ENCODE peak calls at places on chromosome 1, in five cellular contexts. N is K562, Q is IMR-90, C is H1, U is GM12878. S is an unnamed sample.

GRCh38 chr1:158101944-158102343 is 78.8 kb upstream of the CD1D start:
- DNase-seq in N (no peak), Q (peak), C (no peak), U (no peak), S (no peak)

GRCh38 chr1:22404486-22404885 is 47.2 kb upstream of the ZBTB40 start:
- DNase-seq in N (no peak), Q (no peak), C (no peak), U (no peak), S (no peak)

GRCh38 chr1:46246548-46247432 is 773 bp upstream of the RAD54L start:
- DNase-seq in N (peak), Q (peak), C (peak), U (no peak), S (no peak)

GRCh38 chr1:154497026-154497806 is 4.8 kb upstream of the TDRD10 start:
- DNase-seq in N (peak), Q (no peak), C (no peak), U (peak), S (no peak)

GRCh38 chr1:208569181-208569580 is 325.0 kb upstream of the PLXNA2 start:
- DNase-seq in N (no peak), Q (no peak), C (no peak), U (no peak), S (no peak)

GRCh38 chr1:116737020-116737854 is 17.0 kb upstream of the CD2 start:
- DNase-seq in N (peak), Q (peak), C (peak), U (peak), S (peak)

GRCh38 chr1:119347858-119348257 is 20.7 kb upstream of the HAO2 start:
- DNase-seq in N (no peak), Q (no peak), C (no peak), U (peak), S (no peak)

GRCh38 chr1:40036574-40036973 is 4.0 kb upstream of the CAP1 start:
- DNase-seq in N (peak), Q (peak), C (no peak), U (no peak), S (no peak)

GRCh38 chr1:98323396-98323795 is 338.1 kb upstream of the SNX7 start:
- DNase-seq in N (no peak), Q (peak), C (no peak), U (no peak), S (peak)

GRCh38 chr1:117886101-117886795 is 43.2 kb downstream of the GDAP2 start:
- DNase-seq in N (no peak), Q (peak), C (no peak), U (no peak), S (no peak)

GRCh38 chr1:112502827-112503226 is 5.9 kb upstream of the WNT2B start:
- DNase-seq in N (no peak), Q (no peak), C (no peak), U (no peak), S (no peak)

GRCh38 chr1:67735806-67736627 is 51.0 kb downstream of the GADD45A start:
- DNase-seq in N (no peak), Q (peak), C (no peak), U (peak), S (peak)

GRCh38 chr1:67371681-67372080 is 58.5 kb downstream of the SERBP1 start:
- DNase-seq in N (no peak), Q (peak), C (no peak), U (no peak), S (no peak)

GRCh38 chr1:44592208-44593145 is 81.8 kb downstream of the TMEM53 start:
- DNase-seq in N (no peak), Q (no peak), C (peak), U (no peak), S (no peak)

GRCh38 chr1:176193663-176194062 is 13.4 kb downstream of the COP1 start:
- DNase-seq in N (no peak), Q (no peak), C (no peak), U (no peak), S (no peak)

GRCh38 chr1:239434181-239434580 is 47.8 kb downstream of the CHRM3 start:
- DNase-seq in N (no peak), Q (no peak), C (no peak), U (no peak), S (no peak)

GRCh38 chr1:22975694-22976093 is 3.0 kb upstream of the LACTBL1 start:
- DNase-seq in N (no peak), Q (peak), C (no peak), U (no peak), S (no peak)

GRCh38 chr1:27772581-27772931 is 463 bp upstream of the STX12 start:
- DNase-seq in N (no peak), Q (no peak), C (no peak), U (no peak), S (no peak)

GRCh38 chr1:27772932-27773731 is at the start of gene STX12:
- DNase-seq in N (peak), Q (peak), C (peak), U (peak), S (peak)

GRCh38 chr1:27774654-27775053 is 1.6 kb downstream of the STX12 start:
- DNase-seq in N (no peak), Q (no peak), C (no peak), U (no peak), S (no peak)

GRCh38 chr1:27772071-27772470 is 948 bp upstream of the STX12 start:
- DNase-seq in N (no peak), Q (no peak), C (no peak), U (no peak), S (no peak)

DNA sequence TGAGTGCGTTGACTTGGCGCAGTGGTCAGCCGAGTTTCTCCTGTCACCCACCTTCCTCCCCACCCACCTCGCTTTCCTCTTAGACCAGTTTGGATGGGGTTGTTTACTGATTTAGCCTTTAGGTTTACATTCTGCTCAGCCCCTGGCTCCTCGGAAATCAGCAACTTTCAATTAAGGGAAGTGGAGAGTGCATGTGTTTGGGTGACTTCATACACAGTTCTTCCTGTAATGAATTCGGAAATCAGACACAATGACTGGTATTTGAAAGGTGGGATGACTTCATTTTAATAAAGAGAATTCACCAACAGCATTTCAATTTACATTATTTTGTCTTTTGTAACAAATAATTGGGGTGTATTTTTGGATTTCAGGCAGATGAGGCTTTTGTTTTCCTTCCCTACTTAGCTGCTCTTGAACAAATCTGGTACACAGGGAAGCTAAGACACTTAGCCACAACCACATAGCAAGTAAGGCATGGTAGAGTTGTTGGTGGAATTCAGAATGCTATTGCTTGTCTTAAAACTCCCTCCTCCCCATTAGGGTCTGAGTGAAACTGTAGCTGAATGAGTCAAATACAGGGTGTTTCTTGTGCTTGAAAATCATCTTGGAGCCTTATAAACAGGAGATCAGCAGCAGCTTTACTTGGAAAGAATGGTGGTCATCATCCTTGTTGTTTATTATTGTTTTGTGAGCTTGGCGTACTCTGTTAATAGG is 870 bp downstream of the STX12 start:
- DNase-seq in N (no peak), Q (peak), C (no peak), U (no peak), S (no peak)
- TF ChIP-seq RFX5 in N (no peak), Q (no peak), C (no peak), U (no peak), S (no peak)

GRCh38 chr1:173405758-173406344 is 71.3 kb upstream of the PRDX6 start:
- DNase-seq in N (no peak), Q (peak), C (no peak), U (no peak), S (no peak)
- TF ChIP-seq RFX5 in N (no peak), Q (no peak), C (no peak), U (no peak), S (no peak)

DNA sequence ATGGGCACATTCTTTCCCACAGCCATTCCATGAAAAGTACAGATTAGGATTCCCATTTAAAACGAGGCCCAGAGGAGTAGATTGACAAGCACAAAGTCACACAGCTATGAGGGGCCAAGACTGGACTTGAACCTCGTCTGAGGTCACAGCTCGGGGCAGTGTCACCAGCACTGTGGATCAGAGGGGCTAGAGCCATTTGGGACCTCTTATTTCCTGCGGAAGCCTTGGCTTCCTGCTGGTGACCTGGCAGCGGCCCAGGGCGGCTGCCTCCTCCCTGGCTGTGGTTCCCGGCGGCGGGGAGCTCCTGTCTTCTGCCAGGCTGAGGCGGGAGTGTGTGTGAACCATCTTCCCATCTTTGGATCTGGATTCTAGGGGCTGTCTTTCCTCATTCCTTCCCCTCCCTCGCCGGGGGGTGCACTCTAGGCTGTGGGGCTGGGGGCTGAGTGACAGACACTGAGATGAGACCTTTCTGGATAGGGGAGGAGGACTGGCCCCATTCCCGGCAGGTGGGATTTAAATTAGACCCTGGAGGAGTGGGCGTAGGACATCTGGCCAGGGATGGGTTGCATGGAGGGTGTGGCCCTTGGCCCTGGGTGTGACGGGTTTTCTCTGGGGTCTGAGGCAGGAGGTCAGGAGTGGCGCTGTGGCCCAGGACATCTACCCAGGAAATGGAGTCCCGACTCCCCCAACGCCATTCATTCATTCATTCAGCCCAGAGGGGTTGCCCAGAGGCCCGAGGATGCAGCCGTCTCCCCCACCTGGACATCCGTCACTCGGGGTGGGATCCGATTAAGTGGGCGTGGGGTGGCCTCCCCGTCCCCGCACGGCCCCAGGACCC is 908 bp downstream of the ATP13A2 start:
- DNase-seq in N (no peak), Q (peak), C (no peak), U (no peak), S (no peak)
- TF ChIP-seq RFX5 in N (no peak), Q (no peak), C (no peak), U (no peak), S (no peak)

GRCh38 chr1:27357281-27358037 is 9.3 kb downstream of the MAP3K6 start:
- DNase-seq in N (peak), Q (peak), C (peak), U (no peak), S (peak)
- TF ChIP-seq RFX5 in N (peak), Q (no peak), C (no peak), U (no peak), S (no peak)

GRCh38 chr1:164774413-164774812 is 215.4 kb downstream of the PBX1 start:
- DNase-seq in N (no peak), Q (no peak), C (no peak), U (no peak), S (no peak)

GRCh38 chr1:164771001-164771550 is 212.1 kb downstream of the PBX1 start:
- DNase-seq in N (no peak), Q (peak), C (no peak), U (no peak), S (no peak)

GRCh38 chr1:164773146-164773545 is 214.2 kb downstream of the PBX1 start:
- DNase-seq in N (no peak), Q (no peak), C (no peak), U (no peak), S (no peak)

GRCh38 chr1:164771568-164772350 is 212.8 kb downstream of the PBX1 start:
- DNase-seq in N (peak), Q (peak), C (no peak), U (no peak), S (no peak)

DNA sequence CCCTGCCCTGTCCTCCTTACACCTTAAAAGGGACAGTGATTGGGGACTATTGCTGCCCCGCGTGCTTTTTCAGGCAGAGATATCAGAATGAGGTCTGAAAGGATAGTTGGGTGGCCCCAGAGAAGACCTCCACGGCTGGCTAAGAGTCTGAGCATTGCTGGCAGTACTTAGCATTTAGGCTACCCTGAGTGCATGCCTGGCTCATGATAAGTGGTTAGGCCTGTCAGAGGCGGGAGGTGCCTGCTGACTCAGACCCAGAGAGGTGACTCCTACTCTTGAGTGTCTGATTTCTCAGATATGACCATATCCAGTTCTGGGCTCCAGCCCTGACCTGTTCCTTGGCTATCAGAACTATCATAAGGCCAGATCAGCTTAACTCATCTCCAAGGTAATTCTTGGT is 213.7 kb downstream of the PBX1 start:
- DNase-seq in N (peak), Q (peak), C (no peak), U (no peak), S (peak)
- TF ChIP-seq RFX5 in N (no peak), Q (no peak), C (no peak), U (no peak), S (no peak)

S was measured in A549.